ENCODE peak calls at places on chromosomes 12 and 14, in four cellular contexts. U is fibroblast of the aortic adventitia, N is neural crest cell, D is MM.1S. P is an unnamed sample.

GRCh38 chr14:75989134-75989533 is 3.6 kb downstream of the IFT43 start:
- DNase-seq in U (peak; percentile 97), N (no peak), D (no peak), P (no peak)

GRCh38 chr12:132448453-132448800 is 41.5 kb upstream of the FBRSL1 start:
- DNase-seq in U (no peak), N (no peak), D (no peak), P (no peak)

GRCh38 chr12:100539209-100539608 is 34.3 kb upstream of the GAS2L3 start:
- DNase-seq in U (peak; percentile 48), N (peak; percentile 49), D (peak; percentile 48), P (no peak)

GRCh38 chr14:29618323-29619067 is 309.2 kb downstream of the PRKD1 start:
- DNase-seq in U (no peak), N (no peak), D (no peak), P (no peak)

GRCh38 chr14:54253195-54253947 is 143.4 kb upstream of the CDKN3 start:
- DNase-seq in U (peak; percentile 85), N (no peak), D (no peak), P (peak; percentile 5)

GRCh38 chr14:67517083-67517482 is 16.0 kb upstream of the PLEKHH1 start:
- DNase-seq in U (peak; percentile 52), N (no peak), D (no peak), P (no peak)

GRCh38 chr14:22296722-22297121 is 292.3 kb downstream of the DAD1 start:
- DNase-seq in U (peak; percentile 57), N (no peak), D (peak; percentile 27), P (no peak)

GRCh38 chr12:120489018-120489417 is 6.9 kb upstream of the DYNLL1 start:
- DNase-seq in U (no peak), N (no peak), D (no peak), P (no peak)

GRCh38 chr14:88384653-88385205 is 728 bp upstream of the SPATA7 start:
- DNase-seq in U (peak; percentile 34), N (no peak), D (no peak), P (no peak)

GRCh38 chr14:104477117-104477623 is 102.4 kb upstream of the C14orf180 start:
- DNase-seq in U (no peak), N (no peak), D (no peak), P (no peak)

GRCh38 chr12:46585854-46586621 is 213.5 kb upstream of the SLC38A2 start:
- DNase-seq in U (peak; percentile 70), N (peak; percentile 45), D (peak; percentile 93), P (no peak)

GRCh38 chr12:70637686-70638085 is 457 bp upstream of the PTPRB start:
- DNase-seq in U (no peak), N (no peak), D (no peak), P (no peak)

GRCh38 chr14:56414231-56414630 is 165.4 kb upstream of the TMEM260 start:
- DNase-seq in U (no peak), N (no peak), D (no peak), P (no peak)

GRCh38 chr12:102964872-102965271 is 7.4 kb downstream of the ASCL1 start:
- DNase-seq in U (no peak), N (no peak), D (no peak), P (no peak)

GRCh38 chr12:93317227-93317626 is 60.5 kb upstream of the NUDT4 start:
- DNase-seq in U (no peak), N (no peak), D (no peak), P (no peak)

GRCh38 chr14:24816011-24816928 is 182.3 kb upstream of the GZMB start:
- DNase-seq in U (peak; percentile 70), N (no peak), D (no peak), P (no peak)

GRCh38 chr14:51014086-51014485 is 69.8 kb upstream of the PYGL start:
- DNase-seq in U (peak; percentile 96), N (no peak), D (no peak), P (no peak)

GRCh38 chr14:96104469-96105057 is 65.4 kb downstream of the C14orf132 start:
- DNase-seq in U (peak; percentile 98), N (no peak), D (peak; percentile 76), P (peak; percentile 41)

GRCh38 chr12:70556179-70556869 is 80.9 kb downstream of the PTPRB start:
- DNase-seq in U (peak; percentile 31), N (no peak), D (no peak), P (no peak)

GRCh38 chr12:46518184-46518583 is 145.6 kb upstream of the SLC38A2 start:
- DNase-seq in U (no peak), N (no peak), D (peak; percentile 24), P (no peak)

GRCh38 chr12:50265770-50266524 is 17.4 kb downstream of the LIMA1 start:
- DNase-seq in U (no peak), N (no peak), D (no peak), P (no peak)

GRCh38 chr14:95021588-95021987 is 135.7 kb downstream of the DICER1 start:
- DNase-seq in U (no peak), N (no peak), D (no peak), P (no peak)

GRCh38 chr14:61516125-61516740 is 179.1 kb upstream of the HIF1A start:
- DNase-seq in U (peak; percentile 32), N (no peak), D (no peak), P (no peak)

GRCh38 chr12:125280482-125281377 is 215.5 kb downstream of the AACS start:
- DNase-seq in U (no peak), N (no peak), D (no peak), P (no peak)

GRCh38 chr12:76030378-76031080 is 1.0 kb downstream of the PHLDA1 start:
- DNase-seq in U (peak; percentile 65), N (peak; percentile 34), D (peak; percentile 57), P (no peak)

GRCh38 chr14:36522347-36522971 is 2.4 kb upstream of the NKX2-1 start:
- DNase-seq in U (no peak), N (peak; percentile 9), D (no peak), P (no peak)

GRCh38 chr12:9587903-9588600 is 19.7 kb downstream of the KLRB1 start:
- DNase-seq in U (no peak), N (no peak), D (no peak), P (no peak)

GRCh38 chr12:43742106-43742505 is 16.5 kb downstream of the PUS7L start:
- DNase-seq in U (peak; percentile 81), N (no peak), D (no peak), P (no peak)

GRCh38 chr14:54420478-54421116 is 20.6 kb downstream of the CNIH1 start:
- DNase-seq in U (peak; percentile 69), N (peak; percentile 40), D (no peak), P (no peak)

GRCh38 chr14:75578786-75579781 is 664 bp downstream of the FLVCR2 start:
- DNase-seq in U (no peak), N (peak; percentile 6), D (no peak), P (no peak)

GRCh38 chr12:11633968-11634367 is 15.5 kb upstream of the ETV6 start:
- DNase-seq in U (no peak), N (no peak), D (no peak), P (no peak)

GRCh38 chr14:50107850-50108249 is 8.5 kb downstream of the VCPKMT start:
- DNase-seq in U (no peak), N (no peak), D (no peak), P (no peak)

GRCh38 chr14:29584992-29585391 is 342.7 kb downstream of the PRKD1 start:
- DNase-seq in U (peak; percentile 80), N (peak; percentile 6), D (no peak), P (no peak)

GRCh38 chr12:6961695-6962284 is 8.7 kb downstream of the PHB2 start:
- DNase-seq in U (peak; percentile 75), N (peak; percentile 59), D (peak; percentile 46), P (no peak)

DNA sequence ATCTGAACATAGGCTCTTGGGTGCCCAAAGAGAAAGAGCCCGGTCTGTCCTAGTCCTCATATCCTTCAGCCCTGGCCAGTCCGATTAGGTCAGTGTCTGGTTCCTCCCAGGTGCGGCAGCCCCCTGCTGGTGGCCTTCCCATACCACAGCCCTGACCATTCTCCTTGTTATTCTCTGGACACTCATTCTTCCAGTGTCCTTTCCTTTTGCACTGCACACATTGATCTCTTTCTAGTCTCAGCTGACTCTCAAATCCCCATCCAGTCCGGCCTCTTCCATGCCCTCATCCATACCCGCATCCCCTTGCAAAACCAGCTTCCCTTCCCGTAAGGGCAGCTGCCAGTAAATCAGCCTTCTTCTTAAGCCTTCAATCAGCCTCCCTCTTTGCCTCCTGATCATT is 1316.3 kb downstream of the TMEM121 start:
- DNase-seq in U (no peak), N (no peak), D (no peak), P (no peak)
- TF ChIP-seq CTCF in U (no peak), N (no peak), D (peak; percentile 41), P (peak; percentile 19)

DNA sequence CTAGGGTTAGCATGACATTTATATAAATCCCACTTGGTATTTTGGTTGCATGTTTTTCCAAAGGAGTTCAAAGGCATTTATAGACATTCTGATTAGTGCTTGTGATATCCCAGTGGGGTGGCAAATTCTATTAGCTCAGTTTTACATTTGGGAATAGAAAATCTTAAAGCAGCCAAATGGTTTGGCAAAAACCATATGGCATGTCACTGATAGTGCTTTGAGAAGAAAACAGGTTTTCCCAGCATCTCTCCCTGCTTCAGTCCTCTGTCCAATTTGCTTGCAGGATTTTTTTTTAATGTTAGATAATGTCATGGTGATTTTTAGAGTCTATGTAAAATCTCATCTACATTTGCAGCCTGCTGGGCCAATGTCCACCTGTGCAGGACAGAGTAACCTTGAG is 225.1 kb upstream of the DIO3 start:
- DNase-seq in U (no peak), N (no peak), D (no peak), P (no peak)
- TF ChIP-seq CTCF in U (no peak), N (no peak), D (no peak), P (no peak)

DNA sequence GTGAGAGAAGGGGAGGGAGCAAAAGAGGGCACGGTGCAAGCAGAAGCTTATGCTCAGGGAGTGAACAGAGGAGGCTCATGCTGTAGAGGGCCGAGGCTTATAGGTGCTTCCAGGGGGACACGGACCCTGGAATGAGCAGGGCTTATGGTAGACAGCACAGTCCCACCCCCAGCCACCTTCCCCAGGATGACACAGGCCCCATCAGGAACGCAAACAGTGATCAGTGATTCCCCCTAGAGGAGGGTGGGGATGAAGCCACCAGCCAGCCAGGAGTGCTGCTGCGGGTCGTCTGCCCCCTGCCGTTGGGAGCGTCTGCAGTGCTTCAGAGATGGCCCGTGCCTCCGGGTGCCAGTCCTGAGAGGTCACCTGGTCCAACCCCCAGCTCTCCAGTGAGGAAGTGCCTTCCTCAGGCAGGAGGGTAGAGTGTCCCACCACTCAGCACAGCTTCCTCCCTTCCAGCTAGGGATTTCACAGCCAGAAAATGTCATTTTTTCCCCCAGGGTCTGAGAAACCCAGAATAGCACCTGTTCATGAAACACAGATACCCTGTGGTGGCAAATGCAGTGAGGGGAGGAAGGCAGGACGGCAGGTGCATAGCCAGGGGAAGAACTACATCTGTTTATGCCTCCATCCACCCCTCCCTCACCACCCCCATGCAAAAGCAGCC is 60.7 kb downstream of the SLC6A12 start:
- DNase-seq in U (peak; percentile 9), N (peak; percentile 73), D (peak; percentile 77), P (no peak)
- TF ChIP-seq CTCF in U (peak; percentile 62), N (peak; percentile 90), D (peak; percentile 96), P (peak; percentile 20)

GRCh38 chr12:48197549-48197966 is 5.5 kb downstream of the OR10AD1 start:
- DNase-seq in U (peak; percentile 33), N (peak; percentile 16), D (peak; percentile 61), P (no peak)
- TF ChIP-seq CTCF in U (peak; percentile 54), N (peak; percentile 67), D (peak; percentile 72), P (peak; percentile 14)

GRCh38 chr14:92589213-92589852 is 75.8 kb downstream of the RIN3 start:
- DNase-seq in U (peak; percentile 42), N (no peak), D (peak; percentile 29), P (no peak)
- TF ChIP-seq CTCF in U (peak; percentile 39), N (peak; percentile 47), D (peak; percentile 53), P (peak; percentile 12)

P was measured in thoracic aorta.